ENCODE peak calls at places on chromosomes 1 and 21, in six cellular contexts. M is mesenchymal stem cell, T is H1, K is IMR-90, Z is neuronal stem cell, F is H9. Y is an unnamed sample.

GRCh38 chr1:245060684-245061374 is 94.0 kb upstream of the KIF26B start:
- DNase-seq in M (peak; percentile 96), T (no peak), K (peak; percentile 38), Z (no peak), F (no peak), Y (no peak)

GRCh38 chr1:181397841-181398240 is 85.5 kb upstream of the CACNA1E start:
- DNase-seq in M (no peak), T (no peak), K (no peak), Z (no peak), F (no peak), Y (no peak)

GRCh38 chr1:24775901-24776300 is 30.7 kb downstream of the CLIC4 start:
- DNase-seq in M (no peak), T (no peak), K (no peak), Z (no peak), F (no peak), Y (no peak)

GRCh38 chr21:43953028-43953427 is 59.1 kb upstream of the TRAPPC10 start:
- DNase-seq in M (no peak), T (no peak), K (no peak), Z (no peak), F (no peak), Y (no peak)

GRCh38 chr1:86352096-86352495 is 44.0 kb downstream of the ODF2L start:
- DNase-seq in M (no peak), T (no peak), K (no peak), Z (no peak), F (no peak), Y (no peak)

GRCh38 chr1:20891091-20891490 is 104.0 kb upstream of the HP1BP3 start:
- DNase-seq in M (peak; percentile 13), T (no peak), K (peak; percentile 12), Z (no peak), F (no peak), Y (no peak)

GRCh38 chr1:238187575-238187949 is 296.8 kb upstream of the ZP4 start:
- DNase-seq in M (no peak), T (no peak), K (no peak), Z (no peak), F (no peak), Y (no peak)

GRCh38 chr1:42658880-42659337 is 686 bp downstream of the PPIH start:
- DNase-seq in M (peak; percentile 74), T (no peak), K (peak; percentile 43), Z (no peak), F (peak; percentile 31), Y (peak; percentile 18)

GRCh38 chr1:223712184-223712855 is at the start of gene CAPN2:
- DNase-seq in M (peak; percentile 89), T (peak; percentile 83), K (peak; percentile 86), Z (peak; percentile 64), F (peak; percentile 72), Y (peak; percentile 90)

GRCh38 chr21:29704719-29705118 is 235.1 kb downstream of the GRIK1 start:
- DNase-seq in M (no peak), T (no peak), K (peak; percentile 6), Z (no peak), F (no peak), Y (no peak)

GRCh38 chr1:21931171-21932093 is 5.7 kb downstream of the HSPG2 start:
- DNase-seq in M (peak; percentile 87), T (no peak), K (peak; percentile 88), Z (no peak), F (no peak), Y (peak; percentile 53)

GRCh38 chr1:46184920-46185658 is 8.8 kb upstream of the P3R3URF start:
- DNase-seq in M (no peak), T (no peak), K (no peak), Z (no peak), F (no peak), Y (no peak)

GRCh38 chr1:216690593-216690992 is 32.6 kb downstream of the ESRRG start:
- DNase-seq in M (no peak), T (no peak), K (no peak), Z (no peak), F (no peak), Y (no peak)

GRCh38 chr1:209813902-209814301 is 8.0 kb upstream of the IRF6 start:
- DNase-seq in M (no peak), T (no peak), K (no peak), Z (no peak), F (no peak), Y (no peak)

GRCh38 chr1:109786531-109787021 is 22.9 kb upstream of the EPS8L3 start:
- DNase-seq in M (peak; percentile 75), T (no peak), K (no peak), Z (no peak), F (no peak), Y (no peak)

GRCh38 chr21:43692949-43693348 is 26.0 kb upstream of the PDXK start:
- DNase-seq in M (no peak), T (no peak), K (no peak), Z (no peak), F (no peak), Y (no peak)

GRCh38 chr1:46489169-46489637 is 433 bp upstream of the DMBX1 start:
- DNase-seq in M (no peak), T (no peak), K (no peak), Z (no peak), F (no peak), Y (peak; percentile 11)

GRCh38 chr1:224333309-224333926 is 3.4 kb upstream of the NVL start:
- DNase-seq in M (peak; percentile 79), T (no peak), K (peak; percentile 64), Z (no peak), F (no peak), Y (peak; percentile 79)

GRCh38 chr1:32208891-32209309 is at the start of gene DCDC2B:
- DNase-seq in M (peak; percentile 65), T (no peak), K (peak; percentile 37), Z (no peak), F (no peak), Y (peak; percentile 63)

GRCh38 chr1:43531453-43531905 is 796 bp downstream of the PTPRF start:
- DNase-seq in M (peak; percentile 35), T (peak; percentile 76), K (no peak), Z (no peak), F (no peak), Y (no peak)

GRCh38 chr1:50593515-50593914 is 170.3 kb upstream of the DMRTA2 start:
- DNase-seq in M (no peak), T (no peak), K (no peak), Z (no peak), F (no peak), Y (no peak)

GRCh38 chr1:169326644-169327316 is 40.8 kb downstream of the NME7 start:
- DNase-seq in M (peak; percentile 29), T (no peak), K (peak; percentile 59), Z (no peak), F (no peak), Y (no peak)

GRCh38 chr21:36125513-36126121 is 9.3 kb upstream of the CBR3 start:
- DNase-seq in M (peak; percentile 54), T (peak; percentile 71), K (peak; percentile 70), Z (no peak), F (no peak), Y (peak; percentile 76)

GRCh38 chr1:208257326-208257725 is 13.1 kb upstream of the PLXNA2 start:
- DNase-seq in M (no peak), T (no peak), K (no peak), Z (no peak), F (no peak), Y (no peak)

GRCh38 chr1:8985915-8986813 is 40.1 kb downstream of the SLC2A7 start:
- DNase-seq in M (peak; percentile 91), T (no peak), K (peak; percentile 95), Z (no peak), F (no peak), Y (peak; percentile 82)

GRCh38 chr1:30242722-30243465 is 480.5 kb downstream of the MATN1 start:
- DNase-seq in M (no peak), T (no peak), K (no peak), Z (no peak), F (no peak), Y (no peak)
- H2AK5ac ChIP-seq in M (no peak overlapping the region), T (no peak overlapping the region), K (no peak overlapping the region), Z (no peak overlapping the region), F (no peak overlapping the region), Y (no peak overlapping the region)

GRCh38 chr1:17632541-17633193 is 93.2 kb downstream of the ARHGEF10L start:
- DNase-seq in M (no peak), T (no peak), K (peak; percentile 53), Z (no peak), F (no peak), Y (no peak)
- H3K9me3 ChIP-seq in M (no peaks in the 10 kb centered on the region), T (no peaks in the 10 kb centered on the region), K (no peaks in the 10 kb centered on the region), Z (no peaks in the 10 kb centered on the region), F (no peaks in the 10 kb centered on the region), Y (peaks cover 2% of the 10 kb centered on the region)

DNA sequence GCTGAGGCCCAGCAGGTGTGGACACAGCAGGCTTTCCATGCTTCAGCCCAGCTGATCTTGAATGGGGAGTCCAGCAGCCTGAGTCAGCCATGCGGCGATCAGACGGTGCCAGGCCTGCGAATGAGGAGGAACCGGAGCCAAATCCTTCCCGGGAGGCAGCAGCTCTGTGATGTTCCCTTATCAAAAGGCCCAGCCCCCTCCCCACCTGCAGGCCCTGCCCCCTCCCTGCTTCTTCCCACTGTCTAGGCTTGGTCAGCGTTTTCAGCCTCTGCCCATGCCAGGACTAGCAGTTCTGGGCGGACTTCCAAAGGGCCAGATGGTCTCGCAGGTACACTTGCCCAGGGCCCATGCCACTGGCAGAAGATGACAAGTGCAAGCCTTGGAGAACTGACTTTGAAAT is 253.8 kb downstream of the KAZN start:
- DNase-seq in M (no peak), T (no peak), K (no peak), Z (no peak), F (no peak), Y (no peak)
- H3K27ac ChIP-seq in M (no peak overlapping the region), T (no peak overlapping the region), K (no peak overlapping the region), Z (no peak overlapping the region), F (no peak overlapping the region), Y (no peak overlapping the region)

DNA sequence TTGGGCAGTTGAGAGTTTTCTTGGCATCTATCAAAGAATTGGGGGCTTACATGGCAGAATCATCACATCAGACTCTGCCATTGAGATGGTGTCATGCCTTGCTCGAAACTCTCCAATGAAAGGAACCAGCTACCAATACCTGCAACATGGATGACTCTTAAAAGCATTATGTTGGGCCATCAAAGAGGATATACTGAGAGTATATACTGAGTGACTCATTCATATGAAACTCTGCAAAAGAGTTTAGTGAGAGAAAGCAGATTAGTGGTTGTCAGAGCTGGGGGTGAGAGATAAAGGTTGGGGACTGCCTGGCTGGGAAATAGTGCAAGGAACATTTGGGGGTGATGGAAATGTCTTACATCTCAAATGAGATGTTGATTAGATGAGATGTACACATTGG is 14.7 kb upstream of the HMGB4 start:
- DNase-seq in M (no peak), T (no peak), K (no peak), Z (no peak), F (no peak), Y (no peak)
- H2AK5ac ChIP-seq in M (no peak overlapping the region), T (no peak overlapping the region), K (no peak overlapping the region), Z (no peak overlapping the region), F (no peak overlapping the region), Y (no peak overlapping the region)